ENCODE peak calls at places on chromosomes 5 and 9, in seven cellular contexts. S is GM04504; J is sciatic nerve; N is GM12891; P is HuH-7; U is activated naive CD4-positive, alpha-beta T cell treated with Interleukin-2 at 50 U/mL for 16 hours; H is fibroblast of lung. E is an unnamed sample.

GRCh38 chr5:131505237-131505908 is 129.7 kb downstream of the RAPGEF6 start:
- DNase-seq in P (no peak), J (no peak), N (no peak), H (no peak), U (no peak), S (no peak), E (no peak)

GRCh38 chr5:132389453-132390286 is 20.2 kb downstream of the SLC22A5 start:
- DNase-seq in S (peak; percentile 100), P (no peak), U (no peak), N (no peak), H (peak; percentile 98), J (no peak), E (peak; percentile 100)

GRCh38 chr9:89603629-89604462 is 966 bp upstream of the GADD45G start:
- DNase-seq in H (peak; percentile 40), U (peak; percentile 29), P (peak; percentile 61), J (peak; percentile 82), N (no peak), S (no peak), E (peak; percentile 35)

GRCh38 chr9:130371196-130371966 is 73.4 kb upstream of the ASS1 start:
- DNase-seq in P (no peak), U (no peak), J (no peak), H (no peak), S (no peak), N (no peak), E (no peak)

GRCh38 chr5:82522912-82523311 is 244.8 kb upstream of the RPS23 start:
- DNase-seq in U (no peak), P (no peak), S (no peak), N (no peak), H (no peak), J (no peak), E (no peak)

GRCh38 chr9:123339666-123340414 is 16.2 kb upstream of the CRB2 start:
- DNase-seq in J (no peak), H (no peak), P (no peak), N (no peak), S (no peak), U (peak; percentile 69), E (no peak)

GRCh38 chr5:8508196-8508595 is 639.2 kb downstream of the MTRR start:
- DNase-seq in N (no peak), S (no peak), U (no peak), J (no peak), P (no peak), H (peak; percentile 6), E (no peak)

GRCh38 chr9:136698681-136699246 is 11.5 kb upstream of the AGPAT2 start:
- DNase-seq in H (no peak), J (no peak), U (no peak), N (no peak), P (no peak), S (no peak), E (no peak)